ENCODE peak calls at places on chromosomes 5 and 9, in six cellular contexts. W is MV-4-11; B is stromal cell of bone marrow; F is stimulated activated CD4-positive, alpha-beta T cell treated with anti-CD3 and anti-CD28 coated beads, Interleukin-4, amount 100 ng/mL, for 24 hours; D is upper lobe of right lung; K is cardiac fibroblast. S is an unnamed sample.

GRCh38 chr5:119274767-119275130 is 81.1 kb upstream of the TNFAIP8 start:
- DNase-seq in W (peak; percentile 56), B (peak; percentile 79), F (peak; percentile 52), D (no peak), K (peak; percentile 85), S (peak; percentile 59)

GRCh38 chr9:127783644-127784043 is 2.2 kb upstream of the CDK9 start:
- DNase-seq in W (peak; percentile 85), B (no peak), F (no peak), D (no peak), K (no peak), S (no peak)

GRCh38 chr9:122444366-122444765 is 33.4 kb downstream of the OR1J1 start:
- DNase-seq in W (no peak), B (peak; percentile 35), F (no peak), D (no peak), K (peak; percentile 96), S (no peak)

GRCh38 chr5:10343486-10343885 is 10.0 kb upstream of the MARCHF6 start:
- DNase-seq in W (no peak), B (no peak), F (no peak), D (no peak), K (peak; percentile 24), S (no peak)

GRCh38 chr5:32780508-32780919 is 69.4 kb downstream of the NPR3 start:
- DNase-seq in W (no peak), B (no peak), F (no peak), D (no peak), K (no peak), S (no peak)

GRCh38 chr5:5719292-5719691 is 296.8 kb downstream of the ICE1 start:
- DNase-seq in W (no peak), B (no peak), F (no peak), D (no peak), K (no peak), S (no peak)

GRCh38 chr9:89359018-89359417 is 40.7 kb downstream of the SECISBP2 start:
- DNase-seq in W (no peak), B (no peak), F (no peak), D (no peak), K (no peak), S (no peak)

GRCh38 chr5:128408622-128409021 is 129.4 kb downstream of the FBN2 start:
- DNase-seq in W (no peak), B (no peak), F (no peak), D (no peak), K (no peak), S (no peak)

GRCh38 chr9:607417-607816 is 234.1 kb upstream of the DMRT1 start:
- DNase-seq in W (no peak), B (no peak), F (no peak), D (no peak), K (no peak), S (no peak)

GRCh38 chr9:69173891-69174644 is at the start of gene TJP2:
- DNase-seq in W (no peak), B (peak; percentile 59), F (peak; percentile 41), D (peak; percentile 86), K (peak; percentile 80), S (no peak)

GRCh38 chr9:89519393-89519805 is 21.5 kb upstream of the SEMA4D start:
- DNase-seq in W (peak; percentile 28), B (no peak), F (no peak), D (no peak), K (peak; percentile 12), S (no peak)

S was measured in AG04449.